ENCODE peak calls at places on chromosome 14, in seven cellular contexts. W, G, N, X, E, I and V are unnamed samples. For H3K4me1, the result is how much of the 10 kb centered on the place peaks cover.

GRCh38 chr14:103121846-103122577 is 1.2 kb upstream of the TNFAIP2 start:
- DNase-seq in W (peak), G (peak), N (peak), X (peak), E (no peak), I (no peak), V (peak)

GRCh38 chr14:31510222-31510621 is 22.4 kb upstream of the GPR33 start:
- DNase-seq in W (no peak), G (peak), N (peak), X (no peak), E (no peak), I (no peak), V (no peak)

GRCh38 chr14:64423987-64424386 is 35.8 kb downstream of the MTHFD1 start:
- DNase-seq in W (no peak), G (no peak), N (peak), X (no peak), E (no peak), I (no peak), V (no peak)

GRCh38 chr14:96274122-96274910 is 18.3 kb downstream of the BDKRB1 start:
- DNase-seq in W (no peak), G (no peak), N (peak), X (no peak), E (no peak), I (no peak), V (no peak)

GRCh38 chr14:101965796-101966718 is 1.7 kb downstream of the DYNC1H1 start:
- DNase-seq in W (no peak), G (peak), N (peak), X (no peak), E (no peak), I (no peak), V (no peak)

GRCh38 chr14:34247605-34248004 is 214.4 kb downstream of the SPTSSA start:
- DNase-seq in W (no peak), G (no peak), N (no peak), X (no peak), E (no peak), I (no peak), V (no peak)

GRCh38 chr14:93115069-93115919 is 431 bp downstream of the ITPK1 start:
- DNase-seq in W (peak), G (peak), N (peak), X (peak), E (no peak), I (peak), V (peak)

GRCh38 chr14:75279739-75280447 is 1.3 kb downstream of the FOS start:
- DNase-seq in W (peak), G (no peak), N (peak), X (no peak), E (no peak), I (peak), V (peak)

GRCh38 chr14:65102441-65103149 is at the start of gene MAX:
- DNase-seq in W (peak), G (peak), N (peak), X (peak), E (peak), I (peak), V (peak)

GRCh38 chr14:101134161-101134631 is 230.7 kb upstream of the RTL1 start:
- DNase-seq in W (no peak), G (peak), N (no peak), X (no peak), E (no peak), I (no peak), V (no peak)

GRCh38 chr14:56002316-56002715 is 115.9 kb upstream of the PELI2 start:
- DNase-seq in W (no peak), G (no peak), N (peak), X (no peak), E (no peak), I (no peak), V (no peak)

GRCh38 chr14:75391953-75392352 is 35.9 kb upstream of the JDP2 start:
- DNase-seq in W (no peak), G (no peak), N (no peak), X (no peak), E (no peak), I (no peak), V (no peak)

DNA sequence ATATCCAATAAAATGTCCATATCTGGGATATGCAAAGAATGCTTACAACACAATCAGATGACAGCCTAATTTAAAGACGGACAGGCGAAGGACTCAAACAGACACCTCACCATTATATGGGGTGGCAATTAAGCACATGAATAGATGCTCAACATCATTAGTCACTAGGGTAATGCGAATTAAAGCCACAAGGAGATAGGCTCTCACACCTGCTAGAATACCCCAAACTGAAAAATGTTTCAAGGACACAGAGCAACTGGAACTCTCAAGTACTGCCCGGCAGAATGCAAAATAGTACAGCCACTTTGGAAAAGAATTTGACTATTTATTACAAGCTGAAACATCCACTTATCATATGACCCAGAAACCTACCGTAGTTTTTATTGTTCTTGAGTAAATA is 42.9 kb downstream of the FERMT2 start:
- DNase-seq in W (no peak), G (no peak), N (no peak), X (no peak), E (no peak), I (no peak), V (no peak)
- H3K4me1 ChIP-seq in W (under half), G (under half), N (half or more), X (half or more), E (under half), I (under half), V (under half)

GRCh38 chr14:100080206-100080605 is 15.0 kb downstream of the EVL start:
- DNase-seq in W (no peak), G (no peak), N (no peak), X (no peak), E (no peak), I (no peak), V (no peak)
- H3K4me1 ChIP-seq in W (under half), G (under half), N (under half), X (under half), E (under half), I (half or more), V (under half)

DNA sequence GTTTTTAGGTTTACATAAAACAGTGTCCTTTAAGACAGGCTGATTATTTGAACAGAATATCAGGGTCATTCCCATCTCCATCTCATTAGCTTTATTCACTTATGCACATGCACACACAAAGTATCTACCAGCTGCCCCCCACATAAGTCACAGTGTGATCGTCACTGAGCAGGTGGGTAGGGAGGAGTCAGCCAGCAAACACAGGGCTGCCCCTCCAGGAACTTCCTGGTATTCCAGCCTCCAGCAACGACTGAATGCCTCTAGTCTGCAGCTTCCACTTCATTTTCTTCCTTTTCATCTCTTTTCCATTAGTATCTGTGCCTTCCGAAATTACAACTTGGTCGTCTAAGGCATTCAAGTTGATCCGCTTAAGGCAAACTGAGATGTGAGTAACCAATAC is 48.9 kb upstream of the FOXN3 start:
- DNase-seq in W (no peak), G (no peak), N (no peak), X (no peak), E (no peak), I (no peak), V (no peak)
- H3K4me1 ChIP-seq in W (under half), G (under half), N (under half), X (under half), E (under half), I (under half), V (under half)

DNA sequence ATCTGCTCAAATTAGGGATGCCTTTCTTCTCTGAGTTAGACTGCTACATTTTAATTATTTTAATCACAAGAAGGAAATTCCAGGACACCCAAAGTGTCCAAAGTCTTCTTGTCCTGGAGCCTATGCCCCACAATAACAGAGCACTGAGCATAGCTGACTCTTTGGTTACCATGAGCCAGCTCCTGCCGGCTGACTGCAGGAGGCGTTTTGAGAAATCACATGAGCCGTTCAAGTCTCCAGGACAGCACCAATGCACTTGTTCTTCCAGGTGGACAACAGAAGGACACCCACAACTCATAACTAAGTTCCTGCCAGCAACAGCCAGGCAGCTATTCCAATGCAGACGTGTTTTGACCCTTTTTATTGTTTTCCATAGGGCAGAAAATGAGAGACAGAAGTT is 46.0 kb upstream of the SRSF5 start:
- DNase-seq in W (no peak), G (no peak), N (no peak), X (no peak), E (no peak), I (no peak), V (no peak)
- H3K4me1 ChIP-seq in W (under half), G (under half), N (under half), X (under half), E (under half), I (under half), V (under half)